ENCODE peak calls at places on chromosome 9, in six cellular contexts. T, A, N, U, S and I are unnamed samples.

GRCh38 chr9:99038396-99038795 is 66.5 kb upstream of the TGFBR1 start:
- DNase-seq in A (no peak), N (no peak), S (no peak), T (no peak), U (no peak), I (no peak)

GRCh38 chr9:108463927-108464606 is 391.7 kb downstream of the ACTL7B start:
- DNase-seq in U (no peak), N (no peak), S (no peak), A (no peak), T (no peak), I (no peak)

GRCh38 chr9:95556521-95556920 is 39.8 kb upstream of the PTCH1 start:
- DNase-seq in U (no peak), T (no peak), S (no peak), N (no peak), A (no peak), I (no peak)

GRCh38 chr9:116895956-116896355 is 208.9 kb downstream of the TRIM32 start:
- DNase-seq in T (no peak), A (no peak), S (no peak), U (no peak), N (no peak), I (no peak)

GRCh38 chr9:111034146-111034545 is 4.1 kb downstream of the LPAR1 start:
- DNase-seq in T (no peak), U (no peak), N (no peak), A (no peak), S (no peak), I (no peak)

GRCh38 chr9:132183715-132184114 is 21.9 kb downstream of the NTNG2 start:
- DNase-seq in U (no peak), T (no peak), S (no peak), N (no peak), A (no peak), I (no peak)

GRCh38 chr9:69822091-69822750 is 1.6 kb downstream of the CFAP95 start:
- DNase-seq in A (no peak), S (no peak), N (no peak), T (no peak), U (no peak), I (no peak)

GRCh38 chr9:86941196-86941595 is 6.1 kb downstream of the GAS1 start:
- DNase-seq in S (no peak), A (no peak), N (no peak), T (no peak), U (no peak), I (no peak)

GRCh38 chr9:77648458-77649108 is 461 bp upstream of the GNA14 start:
- DNase-seq in N (no peak), T (no peak), U (peak), A (peak), S (peak), I (no peak)

GRCh38 chr9:82764270-82764669 is 298.7 kb downstream of the RASEF start:
- DNase-seq in S (no peak), A (no peak), T (no peak), N (no peak), U (no peak), I (no peak)

GRCh38 chr9:21174671-21175070 is 8.2 kb upstream of the IFNA21 start:
- DNase-seq in U (no peak), T (no peak), N (no peak), S (no peak), A (no peak), I (no peak)

GRCh38 chr9:125145425-125145824 is 2.1 kb upstream of the SCAI start:
- DNase-seq in U (no peak), T (no peak), N (no peak), S (no peak), A (no peak), I (peak)

GRCh38 chr9:19485193-19485592 is 76.4 kb downstream of the ACER2 start:
- DNase-seq in U (no peak), S (no peak), A (no peak), T (no peak), N (no peak), I (no peak)

GRCh38 chr9:75962186-75963036 is 71.9 kb downstream of the PCSK5 start:
- DNase-seq in U (no peak), N (no peak), A (no peak), S (peak), T (no peak), I (no peak)

GRCh38 chr9:15469862-15470261 is 40.9 kb downstream of the PSIP1 start:
- DNase-seq in S (no peak), N (no peak), A (no peak), T (no peak), U (no peak), I (no peak)

GRCh38 chr9:136784249-136784996 is 6.7 kb upstream of the TMEM141 start:
- DNase-seq in S (no peak), T (no peak), A (no peak), N (peak), U (no peak), I (no peak)

GRCh38 chr9:1217076-1217475 is 166.9 kb downstream of the DMRT2 start:
- DNase-seq in S (no peak), A (no peak), T (no peak), U (no peak), N (no peak), I (no peak)

GRCh38 chr9:34558341-34558740 is 31.2 kb downstream of the CNTFR start:
- DNase-seq in A (no peak), U (no peak), T (no peak), S (no peak), N (no peak), I (no peak)

GRCh38 chr9:89360465-89360864 is 42.2 kb downstream of the SECISBP2 start:
- DNase-seq in A (no peak), U (peak), S (no peak), N (no peak), T (no peak), I (no peak)

GRCh38 chr9:9729082-9729481 is 883.7 kb downstream of the PTPRD start:
- DNase-seq in N (no peak), T (no peak), A (no peak), U (no peak), S (no peak), I (no peak)

DNA sequence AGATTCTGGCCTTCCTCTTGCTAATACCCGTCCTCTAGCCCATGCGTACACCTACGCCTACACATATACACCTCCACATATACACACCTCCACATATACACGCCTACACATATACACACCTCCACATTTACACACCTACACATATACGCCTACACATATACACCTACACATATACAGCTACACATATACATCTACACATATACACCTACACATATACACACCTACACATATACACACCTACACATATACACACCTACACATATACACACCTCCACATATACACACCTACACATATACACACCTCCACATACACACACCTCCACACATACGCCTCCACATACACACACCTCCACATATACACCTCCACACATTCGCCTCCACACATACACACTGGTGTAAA is 27.2 kb downstream of the AK3 start:
- DNase-seq in U (no peak), A (no peak), S (no peak), N (no peak), T (no peak), I (no peak)
- TF ChIP-seq CTCF in U (no peak), A (no peak), S (no peak), N (no peak), T (no peak), I (no peak)

GRCh38 chr9:119726035-119726434 is 356.8 kb upstream of the BRINP1 start:
- DNase-seq in A (no peak), U (no peak), T (no peak), S (no peak), N (no peak), I (no peak)
- TF ChIP-seq POLR2AphosphoS5 in A (no peak), U (no peak), T (no peak), S (no peak), N (no peak), I (no peak)

DNA sequence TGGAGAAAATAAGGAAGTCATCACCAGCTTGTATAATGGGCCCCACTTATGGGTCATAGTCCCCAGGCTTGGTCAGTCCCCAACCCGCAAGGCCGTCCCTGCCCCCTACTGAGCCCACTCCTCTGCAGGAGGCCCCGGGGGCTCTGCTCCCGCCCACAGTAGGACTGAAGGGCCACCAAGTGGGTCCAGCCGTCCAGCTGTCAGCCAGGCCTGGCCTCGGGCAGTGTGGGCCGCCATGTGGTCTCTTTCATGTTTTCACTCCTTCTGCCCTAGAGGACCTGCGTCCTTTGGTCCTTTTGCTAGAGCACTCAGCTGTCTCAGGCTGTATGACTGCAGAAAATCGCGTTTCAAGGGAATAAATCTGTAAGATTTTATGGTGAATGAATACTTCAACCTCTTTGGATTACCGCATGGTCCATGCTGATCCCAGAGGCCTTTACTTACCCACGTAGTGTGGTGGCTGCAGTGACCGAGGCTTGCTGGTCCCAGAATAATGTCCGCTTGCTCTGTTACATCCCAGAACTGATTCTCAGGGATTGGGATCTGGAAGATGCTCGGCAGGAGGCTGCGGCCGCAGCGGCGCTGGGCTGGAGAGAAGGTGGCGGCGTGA is 105.8 kb upstream of the FAM120A start:
- DNase-seq in T (no peak), N (no peak), S (no peak), A (no peak), U (no peak), I (no peak)
- H3K4me3 ChIP-seq in T (no peak), N (no peak), S (peak), A (peak), U (peak), I (no peak)

GRCh38 chr9:107142896-107143603 is 140.0 kb upstream of the RAD23B start:
- DNase-seq in U (no peak), S (no peak), A (no peak), T (no peak), N (no peak), I (no peak)

GRCh38 chr9:107138261-107138992 is 144.7 kb upstream of the RAD23B start:
- DNase-seq in T (no peak), N (no peak), U (no peak), A (no peak), S (no peak), I (no peak)

GRCh38 chr9:107144475-107144874 is 138.6 kb upstream of the RAD23B start:
- DNase-seq in T (no peak), N (no peak), U (no peak), S (no peak), A (no peak), I (no peak)

GRCh38 chr9:107142430-107142829 is 140.6 kb upstream of the RAD23B start:
- DNase-seq in N (no peak), T (no peak), U (no peak), A (no peak), S (no peak), I (no peak)

DNA sequence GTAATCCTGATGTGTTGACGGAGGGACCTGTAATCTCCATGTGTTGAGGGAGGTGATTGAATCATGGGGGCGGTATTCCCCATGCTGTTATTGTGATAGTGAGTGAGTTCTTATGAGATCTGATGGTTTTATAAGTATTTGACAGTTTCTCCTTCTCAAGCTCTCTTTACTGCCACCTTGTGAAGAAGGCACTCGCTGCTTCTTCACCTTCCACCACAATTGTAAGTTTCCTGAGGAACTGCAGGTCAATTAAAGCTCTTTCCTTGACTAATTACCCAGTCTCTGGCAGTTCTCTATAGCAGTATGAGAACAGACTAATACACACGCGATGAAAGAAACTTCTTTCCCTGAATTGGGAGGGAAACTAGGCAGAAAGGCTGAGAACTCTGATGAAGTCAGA is 141.1 kb upstream of the RAD23B start:
- DNase-seq in A (no peak), U (no peak), S (no peak), T (no peak), N (peak), I (no peak)
- TF ChIP-seq CTCF in A (peak), U (no peak), S (no peak), T (no peak), N (peak), I (no peak)

GRCh38 chr9:90839183-90839582 is 37.6 kb downstream of the SYK start:
- DNase-seq in N (no peak), S (no peak), U (no peak), T (no peak), A (no peak), I (no peak)
- TF ChIP-seq POLR2AphosphoS5 in N (no peak), S (no peak), U (no peak), T (no peak), A (no peak), I (no peak)

DNA sequence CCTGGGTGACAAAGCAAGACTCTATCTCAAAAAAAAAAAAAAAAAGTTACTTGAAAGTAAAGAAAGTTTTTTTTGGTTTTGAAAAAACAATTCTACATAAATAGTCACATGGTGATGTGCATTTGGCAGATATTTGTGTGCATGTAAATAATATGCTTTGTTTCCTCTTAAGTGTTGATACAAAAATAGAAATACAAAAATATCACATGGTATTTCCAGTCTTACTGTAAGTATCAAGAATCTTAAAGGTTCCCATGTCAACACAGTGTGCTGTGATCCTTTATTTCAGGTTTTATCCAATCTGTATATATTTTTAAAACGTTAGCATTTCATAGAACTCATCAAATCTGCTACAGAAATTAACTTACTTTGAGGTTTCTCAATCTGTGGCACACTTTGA is 521.9 kb downstream of the TLE4 start:
- DNase-seq in S (no peak), T (no peak), N (no peak), A (no peak), U (no peak), I (no peak)
- H3K4me3 ChIP-seq in S (no peak), T (no peak), N (no peak), A (no peak), U (no peak), I (no peak)